ENCODE peak calls at places on chromosomes 13 and 19, in four cellular contexts. Q, W, G and N are unnamed samples. For H3K4me1, the result is how much of the 10 kb centered on the place peaks cover.

GRCh38 chr13:93364166-93364565 is 137.6 kb downstream of the GPC6 start:
- DNase-seq in Q (peak), W (no peak), G (no peak), N (no peak)

GRCh38 chr19:29806098-29806866 is 5.5 kb upstream of the CCNE1 start:
- DNase-seq in Q (peak), W (no peak), G (peak), N (no peak)

GRCh38 chr19:15666883-15667282 is 6.0 kb upstream of the CYP4F12 start:
- DNase-seq in Q (no peak), W (no peak), G (no peak), N (no peak)

GRCh38 chr19:708154-709141 is at the start of gene PALM:
- DNase-seq in Q (no peak), W (no peak), G (peak), N (no peak)

GRCh38 chr19:756232-756631 is 5.3 kb downstream of the MISP start:
- DNase-seq in Q (peak), W (no peak), G (no peak), N (no peak)

GRCh38 chr19:4067396-4068057 is 828 bp upstream of the ZBTB7A start:
- DNase-seq in Q (peak), W (no peak), G (peak), N (no peak)

GRCh38 chr13:101520672-101521071 is 68.2 kb downstream of the ITGBL1 start:
- DNase-seq in Q (peak), W (no peak), G (no peak), N (peak)

GRCh38 chr19:34023381-34023780 is 148.9 kb upstream of the LSM14A start:
- DNase-seq in Q (no peak), W (no peak), G (no peak), N (no peak)

GRCh38 chr19:294819-295686 is 3.9 kb upstream of the PLPP2 start:
- DNase-seq in Q (peak), W (no peak), G (no peak), N (no peak)

GRCh38 chr19:39223703-39224279 is 19.7 kb upstream of the SYCN start:
- DNase-seq in Q (peak), W (no peak), G (no peak), N (no peak)

GRCh38 chr13:40776681-40777165 is 5.7 kb upstream of the MRPS31 start:
- DNase-seq in Q (peak), W (no peak), G (no peak), N (peak)

GRCh38 chr19:52600639-52601024 is 30.5 kb downstream of the ZNF701 start:
- DNase-seq in Q (no peak), W (no peak), G (peak), N (peak)

GRCh38 chr13:51534075-51534817 is 50.0 kb upstream of the WDFY2 start:
- DNase-seq in Q (peak), W (no peak), G (peak), N (no peak)

GRCh38 chr13:79604752-79605151 is 123.8 kb downstream of the NDFIP2 start:
- DNase-seq in Q (no peak), W (no peak), G (no peak), N (no peak)

GRCh38 chr13:112889351-112890290 is 79.4 kb upstream of the MCF2L start:
- DNase-seq in Q (no peak), W (no peak), G (no peak), N (no peak)

GRCh38 chr19:42184401-42184861 is 33.0 kb downstream of the DEDD2 start:
- DNase-seq in Q (peak), W (peak), G (peak), N (peak)

GRCh38 chr19:41801682-41802317 is 5.4 kb downstream of the CEACAM3 start:
- DNase-seq in Q (no peak), W (no peak), G (no peak), N (no peak)

GRCh38 chr19:50933640-50934039 is 19.2 kb downstream of the KLK5 start:
- DNase-seq in Q (peak), W (no peak), G (no peak), N (no peak)

GRCh38 chr13:48726711-48727110 is 73.0 kb downstream of the CYSLTR2 start:
- DNase-seq in Q (no peak), W (no peak), G (no peak), N (no peak)

GRCh38 chr13:30141773-30142501 is 165.4 kb downstream of the KATNAL1 start:
- DNase-seq in Q (peak), W (no peak), G (no peak), N (no peak)

GRCh38 chr19:55042688-55043087 is 4.6 kb upstream of the GP6 start:
- DNase-seq in Q (no peak), W (no peak), G (no peak), N (no peak)

GRCh38 chr19:31140717-31141116 is 208.5 kb downstream of the TSHZ3 start:
- DNase-seq in Q (peak), W (no peak), G (no peak), N (peak)

GRCh38 chr19:55613930-55614710 is 8.7 kb downstream of the ZNF865 start:
- DNase-seq in Q (no peak), W (no peak), G (no peak), N (no peak)

GRCh38 chr13:79776538-79776937 is 295.6 kb downstream of the NDFIP2 start:
- DNase-seq in Q (peak), W (no peak), G (no peak), N (peak)

GRCh38 chr13:65330287-65330686 is 1899.8 kb downstream of the PCDH9 start:
- DNase-seq in Q (no peak), W (no peak), G (no peak), N (no peak)

GRCh38 chr13:102400619-102401125 is 1.2 kb downstream of the FGF14 start:
- DNase-seq in Q (peak), W (no peak), G (peak), N (no peak)

GRCh38 chr13:21735621-21736401 is 64.9 kb downstream of the FGF9 start:
- DNase-seq in Q (peak), W (no peak), G (peak), N (no peak)

GRCh38 chr19:20325151-20325550 is 158.1 kb downstream of the ZNF486 start:
- DNase-seq in Q (no peak), W (no peak), G (no peak), N (no peak)

GRCh38 chr13:105545811-105546210 is 989.7 kb downstream of the EFNB2 start:
- DNase-seq in Q (no peak), W (no peak), G (no peak), N (no peak)

GRCh38 chr19:38547446-38547845 is 70.3 kb downstream of the MAP4K1 start:
- DNase-seq in Q (no peak), W (no peak), G (no peak), N (no peak)

GRCh38 chr13:43732726-43733125 is 54.0 kb downstream of the ENOX1 start:
- DNase-seq in Q (no peak), W (no peak), G (no peak), N (no peak)

GRCh38 chr19:6925801-6926751 is 38.7 kb downstream of the ADGRE1 start:
- DNase-seq in Q (peak), W (no peak), G (no peak), N (no peak)

GRCh38 chr19:17455711-17456123 is 5.0 kb downstream of the NXNL1 start:
- DNase-seq in Q (peak), W (no peak), G (no peak), N (no peak)

GRCh38 chr13:47175172-47175806 is 278.4 kb upstream of the HTR2A start:
- DNase-seq in Q (peak), W (no peak), G (no peak), N (peak)

GRCh38 chr13:40490086-40490723 is 176.2 kb downstream of the FOXO1 start:
- DNase-seq in Q (no peak), W (no peak), G (no peak), N (no peak)

GRCh38 chr13:46831588-46832194 is 34.7 kb upstream of the ESD start:
- DNase-seq in Q (peak), W (no peak), G (no peak), N (no peak)

GRCh38 chr13:83221813-83222241 is 660.4 kb downstream of the SLITRK1 start:
- DNase-seq in Q (peak), W (no peak), G (no peak), N (no peak)

GRCh38 chr13:102039264-102039663 is 362.6 kb downstream of the FGF14 start:
- DNase-seq in Q (no peak), W (no peak), G (no peak), N (no peak)

GRCh38 chr19:53511933-53512374 is 26.0 kb upstream of the ZNF331 start:
- DNase-seq in Q (peak), W (peak), G (peak), N (no peak)

GRCh38 chr19:58261968-58262921 is 16.5 kb upstream of the ZNF8 start:
- DNase-seq in Q (peak), W (no peak), G (no peak), N (no peak)

DNA sequence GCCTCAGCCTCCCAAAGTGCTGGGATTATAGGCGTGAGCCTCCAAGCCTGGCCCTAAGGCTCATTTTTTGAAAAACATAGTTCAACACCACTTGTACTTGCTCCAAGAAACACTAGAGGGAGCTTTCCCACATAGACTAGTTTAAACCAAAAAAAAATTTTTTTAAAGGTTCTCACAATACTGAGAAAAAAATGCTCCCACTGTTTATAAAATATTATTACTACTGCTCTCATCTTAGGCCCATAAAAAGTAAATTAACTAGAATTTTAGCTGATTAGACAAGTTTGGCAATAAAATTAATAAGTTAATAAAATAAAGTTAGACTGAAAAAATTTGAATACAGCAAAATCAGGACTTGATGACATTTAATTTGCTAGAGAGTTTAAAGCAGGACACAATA is 109.5 kb downstream of the TBC1D4 start:
- DNase-seq in Q (peak), W (no peak), G (no peak), N (no peak)
- H3K4me3 ChIP-seq in Q (no peak), W (no peak), G (no peak), N (no peak)

DNA sequence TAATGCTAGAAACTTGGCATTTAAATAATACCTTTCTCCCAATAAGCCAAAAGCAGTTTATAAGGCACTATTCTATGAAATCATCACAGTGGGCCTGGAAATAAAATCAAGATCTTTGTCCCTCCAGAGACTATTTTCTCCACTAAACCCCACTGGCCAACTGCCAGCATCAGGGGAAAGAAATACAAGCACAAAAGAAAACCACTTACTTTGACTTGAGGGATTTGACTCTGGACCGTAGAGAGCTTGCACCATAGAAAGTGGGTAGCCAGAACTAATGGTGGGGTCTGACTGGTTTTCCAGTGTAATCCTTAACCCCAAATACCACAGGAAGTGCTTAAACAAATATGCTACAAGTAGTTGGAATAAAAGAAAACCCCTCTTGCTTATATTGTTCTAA is 71.8 kb downstream of the DCLK1 start:
- DNase-seq in Q (no peak), W (no peak), G (no peak), N (no peak)
- H3K4me1 ChIP-seq in Q (under half), W (under half), G (under half), N (under half)

DNA sequence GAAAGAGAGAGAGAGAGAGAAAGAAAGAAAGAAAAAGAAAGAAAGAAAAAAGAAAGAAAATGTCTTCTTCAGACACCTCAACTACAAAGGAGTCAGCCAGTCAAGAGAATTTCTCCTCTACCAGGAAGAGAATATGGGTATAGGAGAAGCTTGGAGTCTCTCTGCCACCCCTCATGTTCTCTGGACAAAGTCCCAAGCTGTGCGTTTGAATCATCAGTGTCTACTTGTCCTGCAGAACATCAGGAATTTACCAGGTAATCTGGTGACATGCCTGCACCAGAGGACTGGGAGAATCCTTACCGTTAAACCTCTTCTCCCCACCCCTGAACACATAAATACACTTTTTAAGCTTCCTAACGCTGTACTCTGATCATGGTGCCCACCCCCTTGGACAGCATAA is 119.5 kb downstream of the TM9SF2 start:
- DNase-seq in Q (no peak), W (no peak), G (no peak), N (peak)
- H3K4me3 ChIP-seq in Q (no peak), W (no peak), G (no peak), N (no peak)

GRCh38 chr19:5128932-5129389 is 160.0 kb downstream of the KDM4B start:
- DNase-seq in Q (peak), W (no peak), G (peak), N (no peak)

GRCh38 chr19:5125797-5126497 is 157.0 kb downstream of the KDM4B start:
- DNase-seq in Q (no peak), W (no peak), G (no peak), N (no peak)

GRCh38 chr19:5128251-5128931 is 159.5 kb downstream of the KDM4B start:
- DNase-seq in Q (peak), W (no peak), G (peak), N (no peak)

GRCh38 chr19:5126498-5127223 is 157.7 kb downstream of the KDM4B start:
- DNase-seq in Q (no peak), W (no peak), G (no peak), N (no peak)

DNA sequence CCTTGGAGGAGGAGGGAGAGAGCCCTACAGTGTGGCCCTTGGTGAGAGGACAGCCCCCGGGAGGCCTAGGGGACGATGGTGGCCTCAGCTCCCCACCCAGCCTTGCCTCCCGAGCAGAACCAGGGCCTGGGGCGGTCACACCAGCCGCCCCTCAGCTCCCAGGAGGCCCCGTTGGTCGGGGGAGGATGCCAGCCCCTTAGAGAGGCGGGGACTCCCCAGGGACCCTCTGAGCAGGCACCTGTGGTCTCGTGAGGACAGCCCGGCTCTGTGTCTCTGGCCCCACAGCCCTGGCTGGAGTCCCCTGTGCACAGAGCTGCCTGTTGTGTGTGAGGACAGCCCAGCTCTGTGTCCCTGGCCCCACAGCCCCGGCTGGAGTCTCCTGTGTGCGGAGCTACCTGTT is 158.8 kb downstream of the KDM4B start:
- DNase-seq in Q (no peak), W (no peak), G (no peak), N (no peak)
- H3K4me1 ChIP-seq in Q (under half), W (under half), G (under half), N (under half)

GRCh38 chr13:26560456-26560855 is 3.0 kb downstream of the WASF3 start:
- DNase-seq in Q (no peak), W (no peak), G (no peak), N (no peak)
- H3K4me3 ChIP-seq in Q (no peak), W (no peak), G (no peak), N (no peak)

DNA sequence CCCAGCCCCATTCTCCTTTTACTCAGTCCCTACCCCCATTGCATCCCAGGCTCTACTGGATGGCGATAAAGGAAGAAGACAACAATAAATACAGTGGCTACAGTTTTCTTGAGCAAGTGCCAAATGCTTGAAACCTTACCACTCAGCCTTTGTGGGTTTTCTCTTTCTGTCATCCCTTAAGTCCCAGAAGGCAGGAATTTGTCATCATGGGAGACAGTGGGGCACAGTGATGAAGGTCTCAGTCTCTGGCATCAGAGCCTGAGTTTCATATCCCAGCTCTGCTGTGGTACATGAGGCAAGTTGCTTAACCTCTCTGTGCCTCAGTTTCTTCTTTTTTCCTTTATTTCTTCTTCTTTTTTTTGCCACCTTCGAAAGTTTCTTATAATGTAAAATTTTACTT is 5.1 kb upstream of the COMP start:
- DNase-seq in Q (peak), W (no peak), G (no peak), N (no peak)
- H3K4me1 ChIP-seq in Q (under half), W (under half), G (under half), N (under half)

GRCh38 chr19:47445527-47445926 is 26.2 kb downstream of the SLC8A2 start:
- DNase-seq in Q (no peak), W (no peak), G (no peak), N (no peak)

GRCh38 chr19:47447470-47448359 is 24.0 kb downstream of the SLC8A2 start:
- DNase-seq in Q (peak), W (peak), G (peak), N (peak)

GRCh38 chr19:47445937-47446402 is 25.7 kb downstream of the SLC8A2 start:
- DNase-seq in Q (peak), W (no peak), G (no peak), N (no peak)

GRCh38 chr19:47448360-47448727 is 23.3 kb downstream of the SLC8A2 start:
- DNase-seq in Q (no peak), W (no peak), G (no peak), N (no peak)

GRCh38 chr19:47446534-47447469 is 24.9 kb downstream of the SLC8A2 start:
- DNase-seq in Q (peak), W (no peak), G (no peak), N (no peak)
- H3K4me3 ChIP-seq in Q (no peak), W (no peak), G (no peak), N (no peak)

GRCh38 chr19:49414256-49414655 is 9.0 kb downstream of the PTH2 start:
- DNase-seq in Q (no peak), W (no peak), G (no peak), N (no peak)
- H3K4me1 ChIP-seq in Q (under half), W (under half), G (under half), N (under half)

DNA sequence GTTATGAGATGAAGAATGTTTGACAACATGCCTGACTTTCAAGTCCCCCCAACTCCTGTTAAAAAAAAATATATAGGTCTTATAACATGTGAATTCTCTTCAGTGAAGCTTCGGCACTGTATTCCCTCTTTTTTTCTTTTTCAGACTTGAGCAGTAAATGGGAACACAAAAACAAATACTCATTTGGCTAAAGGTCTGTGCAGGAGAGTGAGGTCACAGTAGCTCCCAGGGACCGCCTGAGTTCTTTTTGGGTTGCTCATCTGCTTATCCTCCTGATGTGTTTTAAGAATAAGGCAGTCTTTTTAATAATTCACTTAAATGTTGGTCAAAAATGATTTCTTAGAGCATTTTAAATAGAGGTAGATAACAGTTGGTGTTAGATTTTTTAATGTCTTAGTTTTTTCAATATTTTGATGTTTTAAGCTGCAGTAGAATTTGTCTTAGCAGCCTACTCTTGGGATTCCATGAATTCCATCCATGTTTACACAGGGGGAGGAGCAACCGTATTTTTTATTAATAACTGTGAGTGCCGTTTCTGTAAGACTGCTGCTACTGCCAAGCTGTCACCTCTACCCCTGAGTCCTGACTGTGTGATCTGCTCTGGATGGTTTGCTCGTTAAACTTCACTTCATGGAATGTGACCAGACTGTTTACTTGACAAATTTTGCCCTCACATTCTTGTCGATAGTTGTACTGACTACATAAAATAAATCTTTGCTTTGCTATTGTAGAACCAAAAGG is 14.9 kb downstream of the HNRNPM start:
- DNase-seq in Q (peak), W (no peak), G (no peak), N (peak)
- H3K4me3 ChIP-seq in Q (peak), W (no peak), G (no peak), N (no peak)